ENCODE peak calls at places on chromosome 1, in seven cellular contexts. B, P, W, S, T, I and G are unnamed samples.
A peak's percentile ranks its signal among the peaks of the same experiment; 100 is the strongest.

GRCh38 chr1:58882322-58882951 is 98.6 kb upstream of the JUN start:
- DNase-seq in B (no peak), P (no peak), W (no peak), S (no peak), T (no peak), I (no peak), G (no peak)

GRCh38 chr1:15326691-15327530 is 79.9 kb downstream of the FHAD1 start:
- DNase-seq in B (no peak), P (no peak), W (no peak), S (no peak), T (peak; percentile 40), I (no peak), G (no peak)

GRCh38 chr1:232965124-232965911 is 14.9 kb downstream of the NTPCR start:
- DNase-seq in B (no peak), P (no peak), W (no peak), S (no peak), T (no peak), I (no peak), G (no peak)

GRCh38 chr1:32772281-32773017 is 44.7 kb downstream of the YARS1 start:
- DNase-seq in B (no peak), P (no peak), W (no peak), S (no peak), T (no peak), I (no peak), G (no peak)

GRCh38 chr1:231937013-231937754 is 310.6 kb downstream of the DISC1 start:
- DNase-seq in B (no peak), P (no peak), W (no peak), S (peak; percentile 85), T (peak; percentile 76), I (no peak), G (no peak)

GRCh38 chr1:45122724-45123123 is 83.7 kb downstream of the ZSWIM5 start:
- DNase-seq in B (no peak), P (no peak), W (no peak), S (no peak), T (no peak), I (no peak), G (no peak)

GRCh38 chr1:68811806-68812205 is 314.9 kb upstream of the DEPDC1 start:
- DNase-seq in B (no peak), P (no peak), W (peak; percentile 4), S (no peak), T (no peak), I (no peak), G (no peak)

GRCh38 chr1:44681905-44682900 is 7.7 kb downstream of the ARMH1 start:
- DNase-seq in B (no peak), P (no peak), W (no peak), S (no peak), T (no peak), I (no peak), G (no peak)

GRCh38 chr1:244447024-244447423 is 4.7 kb downstream of the ADSS2 start:
- DNase-seq in B (no peak), P (no peak), W (no peak), S (no peak), T (no peak), I (no peak), G (no peak)

GRCh38 chr1:224047538-224047937 is 66.4 kb upstream of the FBXO28 start:
- DNase-seq in B (no peak), P (peak; percentile 29), W (no peak), S (no peak), T (no peak), I (no peak), G (no peak)

GRCh38 chr1:198205021-198205684 is 48.4 kb downstream of the NEK7 start:
- DNase-seq in B (no peak), P (no peak), W (no peak), S (peak; percentile 22), T (peak; percentile 44), I (no peak), G (no peak)

DNA sequence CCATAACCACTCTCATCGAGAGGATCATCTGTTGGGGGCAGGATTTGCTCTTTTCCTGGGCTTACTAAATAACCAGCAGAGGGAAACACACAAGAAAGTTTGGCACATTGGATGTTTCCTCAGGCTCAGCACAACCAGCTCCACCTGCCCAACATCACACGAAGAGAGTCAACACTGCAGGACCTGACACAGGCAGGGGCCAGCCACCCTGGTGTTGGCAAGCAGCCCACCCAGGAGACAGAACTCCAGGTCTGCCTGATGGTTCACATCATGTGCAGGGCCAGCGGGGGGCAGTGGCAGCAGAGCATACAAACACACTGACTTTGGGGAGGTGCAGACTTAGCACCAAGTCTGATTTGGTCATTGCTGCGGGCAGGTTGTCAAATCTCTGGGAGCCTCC is 182.3 kb upstream of the GALNT2 start:
- DNase-seq in B (no peak), P (no peak), W (no peak), S (no peak), T (no peak), I (no peak), G (no peak)
- H3K4me1 ChIP-seq in B (no peaks in the 10 kb centered on the region), P (peaks cover 7% of the 10 kb centered on the region), W (peaks cover 19% of the 10 kb centered on the region), S (peaks cover 18% of the 10 kb centered on the region), T (no peaks in the 10 kb centered on the region), I (no peaks in the 10 kb centered on the region), G (peaks cover 40% of the 10 kb centered on the region)

GRCh38 chr1:153631047-153632022 is 2.5 kb upstream of the CHTOP start:
- DNase-seq in B (no peak), P (no peak), W (no peak), S (no peak), T (no peak), I (no peak), G (no peak)

GRCh38 chr1:153628638-153629342 is 556 bp downstream of the S100A1 start:
- DNase-seq in B (no peak), P (no peak), W (no peak), S (no peak), T (no peak), I (no peak), G (no peak)

GRCh38 chr1:153629343-153629665 is 1.1 kb downstream of the S100A1 start:
- DNase-seq in B (no peak), P (no peak), W (no peak), S (no peak), T (no peak), I (no peak), G (no peak)

GRCh38 chr1:153630384-153630783 is 2.1 kb downstream of the S100A1 start:
- DNase-seq in B (no peak), P (no peak), W (no peak), S (no peak), T (no peak), I (no peak), G (no peak)

DNA sequence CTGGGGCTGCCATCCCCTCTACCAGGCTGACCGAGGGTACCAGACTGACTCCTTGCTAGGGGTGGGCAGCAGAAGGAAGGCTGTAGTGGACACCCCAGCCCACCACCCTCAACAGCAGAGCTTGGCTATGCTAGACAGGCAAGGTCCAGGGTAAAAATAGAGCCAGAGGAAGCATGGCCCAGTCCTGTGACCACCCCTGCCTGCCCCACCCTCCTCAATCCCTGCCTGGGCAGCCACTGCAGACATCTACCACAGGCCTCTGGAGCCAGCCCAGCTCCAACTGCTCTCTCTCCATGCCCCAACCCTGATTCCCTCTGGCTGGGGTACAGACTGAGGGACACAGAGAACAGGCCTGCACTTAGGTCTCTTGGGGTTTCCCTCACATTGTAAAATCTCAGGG is 1.7 kb downstream of the S100A1 start:
- DNase-seq in B (no peak), P (no peak), W (no peak), S (peak; percentile 67), T (no peak), I (no peak), G (no peak)
- H3K27ac ChIP-seq in B (no peak overlapping the region), P (no peak overlapping the region), W (no peak overlapping the region), S (peak overlapping the region; percentile 93), T (peak overlapping the region; percentile 61), I (no peak overlapping the region), G (peak overlapping the region; percentile 84)

DNA sequence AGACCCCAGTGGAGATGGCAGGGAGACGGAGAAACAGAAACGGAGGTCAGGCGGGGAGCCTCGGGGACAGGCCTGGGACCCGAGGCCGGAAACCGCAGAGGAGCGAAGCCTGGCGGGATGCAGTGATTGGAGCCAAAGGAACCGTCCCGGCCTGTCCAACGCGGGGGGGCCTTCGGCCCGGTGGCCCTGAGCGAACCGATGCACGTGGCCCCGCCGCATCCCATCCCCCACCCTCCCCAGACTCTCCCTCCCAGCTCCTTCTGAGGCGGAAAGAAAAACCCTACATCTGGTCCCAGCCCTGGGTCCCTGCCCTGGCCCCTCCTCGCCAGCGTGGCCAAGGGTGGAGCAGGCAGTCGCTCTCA is 1.2 kb upstream of the CRABP2 start:
- DNase-seq in B (no peak), P (peak; percentile 66), W (no peak), S (peak; percentile 69), T (peak; percentile 83), I (peak; percentile 60), G (no peak)
- H3K4me1 ChIP-seq in B (peaks cover 32% of the 10 kb centered on the region), P (peaks cover 64% of the 10 kb centered on the region), W (peaks cover 54% of the 10 kb centered on the region), S (peaks cover 35% of the 10 kb centered on the region), T (peaks cover 58% of the 10 kb centered on the region), I (peaks cover 17% of the 10 kb centered on the region), G (peaks cover 28% of the 10 kb centered on the region)

GRCh38 chr1:160639652-160640051 is 7.2 kb downstream of the SLAMF1 start:
- DNase-seq in B (no peak), P (no peak), W (no peak), S (no peak), T (peak; percentile 53), I (no peak), G (no peak)
- H3K27ac ChIP-seq in B (no peak overlapping the region), P (no peak overlapping the region), W (no peak overlapping the region), S (no peak overlapping the region), T (no peak overlapping the region), I (no peak overlapping the region), G (no peak overlapping the region)

DNA sequence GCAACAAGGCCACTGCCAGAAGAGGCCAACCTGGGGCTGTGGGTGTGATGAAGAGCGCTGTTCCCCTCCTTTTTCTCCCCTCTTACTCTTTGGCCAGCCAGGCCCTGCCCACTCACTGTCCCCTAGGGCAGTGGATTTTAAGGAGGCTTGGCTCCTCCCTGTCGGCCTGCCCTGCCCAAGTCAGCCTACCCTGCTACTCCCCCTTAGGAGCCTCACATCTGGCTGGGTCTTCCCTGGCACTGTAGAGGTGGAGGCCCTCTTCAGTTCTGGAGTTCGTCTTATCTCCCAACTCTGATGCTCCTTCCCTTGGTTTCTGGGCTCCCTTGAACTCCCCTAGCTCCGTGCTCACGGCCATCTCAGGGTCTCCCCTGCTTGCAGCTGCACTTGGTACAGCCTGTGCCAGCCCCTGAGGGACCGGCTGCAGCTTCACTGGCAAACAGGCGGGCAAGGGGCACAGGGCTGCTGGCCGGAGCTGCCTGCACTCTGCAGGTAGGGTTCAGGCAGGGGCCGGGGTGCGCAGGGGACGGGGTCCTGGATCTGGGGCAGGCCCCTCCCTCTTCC is 4.0 kb downstream of the AMPD2 start:
- DNase-seq in B (no peak), P (no peak), W (no peak), S (no peak), T (no peak), I (peak; percentile 76), G (no peak)
- H3K4me1 ChIP-seq in B (peaks cover 49% of the 10 kb centered on the region), P (peaks cover 68% of the 10 kb centered on the region), W (peaks cover 30% of the 10 kb centered on the region), S (peaks cover 19% of the 10 kb centered on the region), T (no peaks in the 10 kb centered on the region), I (peaks cover 51% of the 10 kb centered on the region), G (peaks cover 29% of the 10 kb centered on the region)